ENCODE peak calls at places on chromosome 7, in nine cellular contexts. A is pancreas; P is CD4-positive, CD25-positive, alpha-beta regulatory T cell; F is esophagus muscularis mucosa; J is CD8-positive, alpha-beta memory T cell; T is heart right ventricle; S is A549; X is lung; M is tibial artery. Q is an unnamed sample.

GRCh38 chr7:41098846-41099245 is 604.0 kb downstream of the INHBA start:
- DNase-seq in X (no peak), J (no peak), S (no peak), M (no peak), A (no peak), P (no peak), F (no peak), T (no peak), Q (no peak)

GRCh38 chr7:151876112-151876898 is 610 bp downstream of the PRKAG2 start:
- DNase-seq in J (peak; percentile 63), M (peak; percentile 89), S (peak; percentile 38), F (peak; percentile 95), X (peak; percentile 83), A (peak; percentile 84), P (peak; percentile 68), T (peak; percentile 82), Q (peak; percentile 32)

GRCh38 chr7:137772221-137772620 is 74.6 kb downstream of the DGKI start:
- DNase-seq in T (no peak), F (no peak), J (no peak), X (no peak), P (no peak), A (no peak), S (no peak), M (no peak), Q (no peak)

GRCh38 chr7:120190109-120190508 is 82.9 kb upstream of the KCND2 start:
- DNase-seq in F (no peak), A (no peak), J (no peak), T (no peak), M (no peak), S (no peak), X (no peak), P (no peak), Q (no peak)

GRCh38 chr7:68434857-68435256 is 1163.4 kb upstream of the AUTS2 start:
- DNase-seq in X (no peak), F (no peak), S (no peak), J (no peak), P (no peak), A (no peak), M (no peak), T (no peak), Q (no peak)

GRCh38 chr7:38975944-38976392 is 1.7 kb upstream of the POU6F2 start:
- DNase-seq in F (no peak), P (no peak), M (no peak), T (no peak), X (no peak), S (no peak), J (no peak), A (no peak), Q (peak; percentile 9)

GRCh38 chr7:124768525-124768924 is 2.9 kb upstream of the GPR37 start:
- DNase-seq in M (no peak), A (no peak), P (no peak), F (no peak), X (no peak), T (no peak), S (no peak), J (no peak), Q (no peak)

GRCh38 chr7:14850039-14850438 is 52.5 kb downstream of the DGKB start:
- DNase-seq in F (no peak), T (no peak), M (no peak), X (no peak), J (no peak), A (no peak), P (no peak), S (no peak), Q (no peak)

GRCh38 chr7:54798569-54798968 is 39.6 kb upstream of the SEC61G start:
- DNase-seq in M (no peak), T (no peak), X (no peak), S (no peak), F (no peak), J (no peak), A (no peak), P (no peak), Q (no peak)

GRCh38 chr7:106736508-106737201 is 75.7 kb upstream of the CCDC71L start:
- DNase-seq in M (peak; percentile 26), T (peak; percentile 46), A (no peak), J (peak; percentile 41), X (peak; percentile 41), F (no peak), P (peak; percentile 65), S (peak; percentile 61), Q (no peak)

GRCh38 chr7:154482863-154483262 is 430.7 kb downstream of the DPP6 start:
- DNase-seq in J (no peak), X (no peak), F (peak; percentile 70), S (no peak), M (no peak), T (no peak), A (no peak), P (no peak), Q (no peak)

GRCh38 chr7:1015196-1015595 is 29.1 kb upstream of the GPR146 start:
- DNase-seq in A (no peak), P (no peak), M (no peak), T (no peak), X (no peak), S (no peak), J (no peak), F (no peak), Q (no peak)

GRCh38 chr7:3138992-3139391 is 95.3 kb upstream of the CARD11 start:
- DNase-seq in J (no peak), T (no peak), M (no peak), F (no peak), P (no peak), S (no peak), A (no peak), X (no peak), Q (no peak)

GRCh38 chr7:148753224-148753623 is 54.5 kb downstream of the CUL1 start:
- DNase-seq in F (no peak), J (no peak), S (no peak), M (no peak), T (no peak), A (no peak), P (no peak), X (no peak), Q (no peak)

GRCh38 chr7:150369740-150370501 is 1.3 kb downstream of the REPIN1 start:
- DNase-seq in T (no peak), P (no peak), X (no peak), M (no peak), S (no peak), A (no peak), J (no peak), F (no peak), Q (no peak)

GRCh38 chr7:14720792-14721191 is 181.8 kb downstream of the DGKB start:
- DNase-seq in X (no peak), J (no peak), S (no peak), T (peak; percentile 29), F (no peak), A (no peak), M (no peak), P (no peak), Q (peak; percentile 25)

GRCh38 chr7:79781716-79782115 is 328.2 kb upstream of the MAGI2 start:
- DNase-seq in F (no peak), J (no peak), X (no peak), S (no peak), P (no peak), T (no peak), M (no peak), A (no peak), Q (no peak)

GRCh38 chr7:15889501-15889900 is 203.0 kb upstream of the MEOX2 start:
- DNase-seq in T (peak; percentile 23), M (peak; percentile 26), P (no peak), X (no peak), A (no peak), F (no peak), S (peak; percentile 39), J (no peak), Q (peak; percentile 7)

GRCh38 chr7:133207687-133208086 is 45.2 kb upstream of the EXOC4 start:
- DNase-seq in X (no peak), S (peak; percentile 40), F (no peak), T (no peak), P (no peak), M (no peak), J (no peak), A (no peak), Q (no peak)

GRCh38 chr7:63040966-63041610 is 957.6 kb upstream of the ZNF722 start:
- DNase-seq in A (no peak), F (no peak), J (no peak), T (no peak), S (no peak), P (no peak), X (no peak), M (no peak), Q (no peak)
- H3K9me3 ChIP-seq in A (no peaks in the 10 kb centered on the region), F (no peaks in the 10 kb centered on the region), J (no peaks in the 10 kb centered on the region), T (no peaks in the 10 kb centered on the region), S (peaks cover 7% of the 10 kb centered on the region), P (peaks cover 49% of the 10 kb centered on the region), X (peaks cover 37% of the 10 kb centered on the region), M (peaks cover 7% of the 10 kb centered on the region), Q (no peaks in the 10 kb centered on the region)

GRCh38 chr7:94907420-94908203 is at the start of gene PPP1R9A:
- DNase-seq in J (no peak), M (no peak), A (peak; percentile 68), F (no peak), X (peak; percentile 54), P (no peak), T (peak; percentile 37), S (peak; percentile 78), Q (peak; percentile 49)
- H3K4me3 ChIP-seq in J (no peak within 1 kb of the TSS), M (peak within 1 kb of the TSS; percentile 58), A (peak within 1 kb of the TSS; percentile 49), F (peak within 1 kb of the TSS; percentile 74), X (peak within 1 kb of the TSS; percentile 56), P (no peak within 1 kb of the TSS), T (peak within 1 kb of the TSS; percentile 11), S (peak within 1 kb of the TSS; percentile 86), Q (peak within 1 kb of the TSS; percentile 56)

DNA sequence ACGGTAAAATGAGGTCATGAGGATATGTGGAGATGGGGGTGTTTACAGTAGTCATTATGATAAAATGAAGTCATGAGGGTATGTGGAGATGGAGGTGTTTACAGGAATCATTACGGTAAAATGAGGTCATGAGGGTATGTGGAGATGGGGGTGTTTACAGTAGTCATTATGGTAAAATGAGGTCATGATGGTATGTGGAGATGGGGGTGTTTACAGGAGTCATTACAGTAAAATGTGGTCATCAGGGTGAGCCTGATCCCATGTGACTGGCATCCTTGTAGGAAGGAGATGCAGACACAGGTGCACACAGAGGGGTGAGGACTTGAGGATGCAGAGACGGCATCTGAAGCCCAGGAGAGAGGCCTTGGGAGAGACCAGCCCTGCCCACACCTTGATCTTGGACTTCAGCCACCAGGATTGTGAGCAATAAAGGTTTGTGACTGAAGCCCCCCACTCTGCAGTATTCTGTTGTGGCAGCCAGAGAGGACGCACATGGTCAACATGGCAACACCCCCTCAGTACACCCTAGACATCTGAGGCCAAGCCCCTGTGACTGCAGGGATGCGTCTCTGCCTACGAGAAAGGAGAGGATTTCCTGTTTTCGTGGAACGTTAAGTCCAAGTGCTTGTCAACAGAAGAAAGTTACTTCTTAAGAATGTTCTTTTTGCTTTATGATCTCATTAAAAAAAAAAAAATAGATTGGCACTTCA is 544.4 kb downstream of the DNAJB6 start:
- DNase-seq in T (no peak), M (no peak), S (no peak), A (no peak), P (peak; percentile 20), X (no peak), F (no peak), J (no peak), Q (no peak)
- H3K9me3 ChIP-seq in T (no peaks in the 10 kb centered on the region), M (no peaks in the 10 kb centered on the region), S (peaks cover 9% of the 10 kb centered on the region), A (no peaks in the 10 kb centered on the region), P (no peaks in the 10 kb centered on the region), X (peaks cover 14% of the 10 kb centered on the region), F (no peaks in the 10 kb centered on the region), J (no peaks in the 10 kb centered on the region), Q (no peaks in the 10 kb centered on the region)

GRCh38 chr7:139660317-139661042 is 117.3 kb downstream of the HIPK2 start:
- DNase-seq in J (no peak), P (no peak), A (no peak), S (no peak), X (no peak), M (no peak), T (no peak), F (no peak), Q (no peak)
- H3K4me3 ChIP-seq in J (no peak overlapping the region), P (no peak overlapping the region), A (no peak overlapping the region), S (no peak overlapping the region), X (no peak overlapping the region), M (no peak overlapping the region), T (no peak overlapping the region), F (no peak overlapping the region), Q (no peak overlapping the region)

Q was measured in MG63.